ENCODE peak calls at places on chromosomes 6 and 20, in five cellular contexts. L, P, V, S and Z are unnamed samples.

GRCh38 chr6:40299666-40300065 is 287.5 kb downstream of the LRFN2 start:
- DNase-seq in V (no peak), P (no peak), L (peak), S (no peak), Z (peak)

GRCh38 chr6:1611322-1611571 is 1.5 kb downstream of the FOXC1 start:
- DNase-seq in L (no peak), P (no peak), V (no peak), S (no peak), Z (peak)

GRCh38 chr6:95593025-95593424 is 15.7 kb downstream of the MANEA start:
- DNase-seq in V (no peak), S (no peak), L (no peak), P (no peak), Z (no peak)

GRCh38 chr6:75830959-75831885 is 82.2 kb downstream of the MYO6 start:
- DNase-seq in S (no peak), V (peak), P (no peak), L (no peak), Z (no peak)

GRCh38 chr20:62489186-62489939 is 13.6 kb upstream of the GATA5 start:
- DNase-seq in P (no peak), V (peak), L (no peak), S (no peak), Z (no peak)

GRCh38 chr20:52049001-52049731 is 142.4 kb downstream of the ZFP64 start:
- DNase-seq in V (no peak), S (peak), P (no peak), L (peak), Z (peak)

GRCh38 chr6:157813191-157813590 is 9.9 kb upstream of the SNX9 start:
- DNase-seq in L (no peak), S (peak), P (no peak), V (no peak), Z (no peak)

GRCh38 chr20:672975-673604 is 2.5 kb downstream of the SCRT2 start:
- DNase-seq in L (no peak), S (peak), P (no peak), V (no peak), Z (no peak)

GRCh38 chr6:166715065-166715464 is 88.0 kb upstream of the RPS6KA2 start:
- DNase-seq in S (no peak), P (no peak), V (no peak), L (peak), Z (peak)

GRCh38 chr6:5125152-5126006 is 40.2 kb downstream of the PPP1R3G start:
- DNase-seq in V (peak), P (no peak), S (no peak), L (no peak), Z (no peak)

GRCh38 chr6:156977527-156978291 is 200.5 kb downstream of the ARID1B start:
- DNase-seq in P (no peak), V (no peak), S (no peak), L (peak), Z (no peak)

GRCh38 chr20:4161447-4162251 is 146.3 kb upstream of the RNF24 start:
- DNase-seq in V (no peak), P (no peak), L (no peak), S (no peak), Z (no peak)

GRCh38 chr20:32159766-32160221 is 47.7 kb downstream of the PLAGL2 start:
- DNase-seq in P (no peak), V (no peak), L (no peak), S (no peak), Z (no peak)

GRCh38 chr20:63081831-63082230 is 75.1 kb upstream of the BHLHE23 start:
- DNase-seq in S (no peak), V (no peak), P (no peak), L (no peak), Z (no peak)

GRCh38 chr6:161233986-161234620 is 39.8 kb downstream of the AGPAT4 start:
- DNase-seq in V (peak), S (peak), L (peak), P (no peak), Z (no peak)